ENCODE peak calls at places on chromosomes 6 and 20, in four cellular contexts. X is GM12878, W is K562, J is H1. D is an unnamed sample.

GRCh38 chr6:127463056-127463455 is 3.9 kb upstream of the KIAA0408 start:
- DNase-seq in X (no peak), W (no peak), J (no peak), D (peak)

GRCh38 chr6:105174512-105174911 is 5.3 kb downstream of the POPDC3 start:
- DNase-seq in X (no peak), W (no peak), J (no peak), D (peak)

GRCh38 chr6:136503303-136503702 is 46.9 kb downstream of the MAP7 start:
- DNase-seq in X (no peak), W (no peak), J (no peak), D (no peak)

GRCh38 chr20:56828402-56828801 is 199.3 kb downstream of the TFAP2C start:
- DNase-seq in X (no peak), W (peak), J (no peak), D (no peak)

GRCh38 chr6:158863646-158864045 is 44.5 kb upstream of the EZR start:
- DNase-seq in X (no peak), W (no peak), J (no peak), D (peak)

GRCh38 chr20:19073584-19074198 is 138.8 kb upstream of the SLC24A3 start:
- DNase-seq in X (no peak), W (peak), J (peak), D (no peak)

GRCh38 chr6:170045563-170045960 is 245.3 kb downstream of the DLL1 start:
- DNase-seq in X (no peak), W (no peak), J (no peak), D (no peak)

GRCh38 chr20:35828434-35828833 is 56.6 kb downstream of the PHF20 start:
- DNase-seq in X (no peak), W (no peak), J (no peak), D (no peak)

GRCh38 chr20:22429175-22430153 is 154.9 kb downstream of the FOXA2 start:
- DNase-seq in X (no peak), W (no peak), J (no peak), D (no peak)

GRCh38 chr20:62933966-62934365 is 4.0 kb upstream of the GID8 start:
- DNase-seq in X (no peak), W (no peak), J (no peak), D (no peak)

GRCh38 chr6:56843476-56844349 is 111.2 kb upstream of the BEND6 start:
- DNase-seq in X (peak), W (peak), J (peak), D (peak)

GRCh38 chr20:23091741-23092408 is 5.8 kb upstream of the CD93 start:
- DNase-seq in X (no peak), W (peak), J (no peak), D (no peak)

GRCh38 chr20:62652051-62652893 is 10.0 kb downstream of the SLCO4A1 start:
- DNase-seq in X (peak), W (peak), J (peak), D (peak)

GRCh38 chr20:53930651-53931504 is 139.5 kb downstream of the BCAS1 start:
- DNase-seq in X (no peak), W (no peak), J (no peak), D (peak)

DNA sequence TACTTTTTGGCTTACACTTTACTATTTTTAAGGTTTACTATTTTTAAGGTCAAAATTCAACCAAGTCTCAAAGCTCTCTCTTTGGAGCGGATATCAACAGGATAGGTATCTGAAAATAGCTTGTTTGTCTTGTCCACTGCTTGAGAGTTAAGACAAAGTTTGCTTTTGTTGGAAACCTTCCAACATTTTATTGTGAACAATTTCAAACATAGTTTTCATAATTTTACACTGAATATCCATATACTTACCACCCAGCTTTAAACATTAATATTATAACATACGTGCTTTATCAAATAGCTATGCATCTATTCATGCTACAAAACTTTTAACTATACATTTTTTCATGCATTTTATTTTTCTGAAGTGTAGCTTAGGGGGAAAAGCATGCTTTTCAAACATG is 109.9 kb downstream of the FYN start:
- DNase-seq in X (no peak), W (no peak), J (no peak), D (peak)
- TF ChIP-seq CHD1 in X (no peak), W (no peak), J (no peak), D (no peak)

GRCh38 chr6:143680157-143680556 is 2.4 kb downstream of the PHACTR2 start:
- DNase-seq in X (no peak), W (no peak), J (no peak), D (no peak)
- H3K4me3 ChIP-seq in X (no peak), W (peak), J (peak), D (peak)

GRCh38 chr20:51132286-51132810 is 109.4 kb upstream of the KCNG1 start:
- DNase-seq in X (no peak), W (no peak), J (no peak), D (peak)
- TF ChIP-seq CHD1 in X (no peak), W (no peak), J (no peak), D (no peak)

GRCh38 chr6:44634321-44634720 is 246.8 kb downstream of the CDC5L start:
- DNase-seq in X (no peak), W (no peak), J (no peak), D (no peak)

GRCh38 chr6:44641344-44641743 is 253.8 kb downstream of the CDC5L start:
- DNase-seq in X (no peak), W (no peak), J (no peak), D (no peak)

GRCh38 chr6:44631968-44632367 is 244.5 kb downstream of the CDC5L start:
- DNase-seq in X (no peak), W (no peak), J (no peak), D (no peak)

GRCh38 chr6:44635486-44635885 is 248.0 kb downstream of the CDC5L start:
- DNase-seq in X (no peak), W (no peak), J (no peak), D (no peak)

GRCh38 chr6:44636576-44637248 is 249.2 kb downstream of the CDC5L start:
- DNase-seq in X (no peak), W (no peak), J (no peak), D (no peak)
- H3K4me3 ChIP-seq in X (no peak), W (no peak), J (no peak), D (no peak)

GRCh38 chr6:109447087-109447486 is 6.6 kb downstream of the SMPD2 start:
- DNase-seq in X (no peak), W (no peak), J (peak), D (no peak)

GRCh38 chr6:109447878-109448555 is 7.5 kb downstream of the SMPD2 start:
- DNase-seq in X (no peak), W (peak), J (peak), D (no peak)

GRCh38 chr6:109446072-109446471 is 5.5 kb downstream of the SMPD2 start:
- DNase-seq in X (no peak), W (peak), J (peak), D (no peak)

GRCh38 chr6:109445382-109445781 is 4.9 kb downstream of the SMPD2 start:
- DNase-seq in X (no peak), W (peak), J (no peak), D (no peak)

GRCh38 chr6:109446541-109446940 is 6.0 kb downstream of the SMPD2 start:
- DNase-seq in X (no peak), W (no peak), J (peak), D (no peak)
- TF ChIP-seq CHD1 in X (no peak), W (no peak), J (no peak), D (no peak)

DNA sequence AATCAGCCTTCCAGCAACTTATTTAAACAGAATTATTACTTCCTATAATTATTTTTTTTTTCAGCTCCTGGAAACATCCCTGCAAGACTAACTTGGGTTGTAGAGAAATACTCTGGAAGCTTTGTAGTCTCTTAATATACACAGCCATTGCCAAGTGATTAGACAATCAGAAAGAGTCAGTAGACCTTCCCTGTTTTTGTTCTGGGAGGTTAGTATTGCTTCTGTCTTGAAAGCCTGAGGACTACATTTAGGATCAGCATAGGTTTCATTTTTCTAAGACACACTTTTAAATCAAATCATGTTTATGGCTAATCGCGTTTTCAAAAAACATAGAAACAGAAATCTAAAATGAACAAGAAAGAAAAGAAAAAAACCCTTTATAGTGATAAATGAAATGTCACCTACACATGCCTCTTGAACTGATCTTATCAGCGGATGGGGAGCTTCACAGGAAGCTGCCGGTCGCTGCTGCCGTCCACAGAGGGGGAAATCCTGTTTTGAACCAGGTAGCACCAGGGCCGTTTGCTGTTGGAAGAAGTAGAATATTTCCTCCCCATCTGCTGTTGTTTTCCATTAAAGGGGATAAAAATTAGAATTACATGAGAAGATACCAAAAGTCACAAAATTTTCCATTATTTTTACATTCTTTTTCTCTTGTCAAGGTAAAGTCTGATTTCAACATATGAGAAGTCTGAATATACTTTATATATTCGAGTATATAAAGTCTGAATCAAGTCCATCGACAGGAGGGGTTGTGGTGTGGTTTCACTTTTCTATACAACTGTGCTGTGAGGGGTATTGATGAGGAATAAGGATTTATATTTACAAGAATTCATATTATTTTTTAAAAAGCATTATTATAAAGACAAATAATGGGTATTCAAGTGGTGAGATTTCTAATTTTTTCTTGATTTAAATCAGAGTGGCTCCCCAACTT is 94.6 kb downstream of the ARMC2 start:
- DNase-seq in X (no peak), W (no peak), J (no peak), D (no peak)
- H3K4me3 ChIP-seq in X (no peak), W (no peak), J (no peak), D (no peak)

DNA sequence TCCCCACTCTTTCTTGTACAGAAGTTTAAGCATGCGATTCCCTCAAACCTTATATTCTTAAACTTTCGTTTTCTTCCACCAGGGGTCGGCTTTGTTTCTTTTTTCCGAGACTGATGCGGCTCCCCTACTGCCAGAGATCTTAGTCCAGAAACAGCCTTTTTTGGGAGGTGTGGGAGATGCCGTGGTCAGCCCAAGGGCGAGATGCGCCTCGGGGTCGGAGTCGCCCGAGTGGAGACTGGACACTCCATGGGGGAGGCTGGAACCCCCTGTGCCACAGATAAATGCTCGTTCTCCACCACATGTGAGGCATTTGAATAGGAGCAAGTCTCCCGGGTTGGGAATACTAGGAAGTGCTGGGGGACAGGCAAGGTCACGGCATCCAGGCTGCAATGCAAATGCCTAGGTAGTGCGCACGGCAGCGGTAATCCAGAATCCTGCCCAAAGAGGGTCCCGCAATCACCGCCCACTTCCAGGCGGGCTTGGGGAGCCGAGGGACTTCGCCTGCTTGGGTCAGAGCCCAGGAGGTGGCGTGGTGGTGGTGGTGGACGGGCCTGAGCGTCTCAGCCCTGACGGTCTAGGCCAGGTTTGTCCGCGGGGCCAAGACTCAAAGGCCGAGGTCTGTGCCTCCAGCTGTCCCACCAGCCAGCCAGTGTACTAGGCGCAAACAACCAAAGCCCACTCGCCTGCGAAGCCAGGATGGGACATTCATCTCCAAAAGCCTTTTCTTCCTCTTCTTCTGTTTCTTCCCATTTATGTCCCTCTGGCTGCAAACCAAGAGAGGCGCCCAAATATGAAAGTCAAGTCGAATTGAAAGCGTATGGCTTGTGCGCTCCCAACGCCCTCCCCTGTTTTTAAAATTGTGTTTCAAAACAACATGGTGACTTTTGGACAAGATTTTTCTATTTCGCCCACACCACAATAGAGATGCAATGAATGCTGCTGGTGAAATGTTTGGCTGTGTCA is 39.3 kb upstream of the OSTM1 start:
- DNase-seq in X (no peak), W (peak), J (peak), D (peak)
- TF ChIP-seq CHD1 in X (no peak), W (no peak), J (no peak), D (no peak)

DNA sequence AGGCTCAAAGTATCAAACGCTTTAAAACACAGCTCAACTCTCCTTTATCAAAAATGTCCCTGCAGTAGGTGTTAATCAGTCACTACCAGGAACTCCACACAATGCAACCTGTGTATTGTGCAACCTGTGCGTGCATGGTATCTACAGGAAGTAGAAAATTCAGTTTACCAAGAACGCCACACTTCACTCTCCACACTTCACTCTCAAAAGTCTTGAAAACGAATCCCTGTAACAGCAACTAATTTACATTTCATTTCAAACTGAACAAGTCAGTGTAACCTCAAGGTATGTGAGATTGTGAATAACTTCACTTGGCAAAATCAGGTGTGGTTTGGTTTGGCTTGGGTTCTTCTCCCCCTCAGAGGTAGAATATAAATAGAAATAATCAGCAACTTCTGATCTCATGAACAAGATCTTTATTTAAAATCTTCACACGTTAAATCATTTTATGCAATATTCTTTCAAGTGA is 1.6 kb downstream of the RALGAPA2 start:
- DNase-seq in X (no peak), W (no peak), J (no peak), D (no peak)
- H3K4me3 ChIP-seq in X (peak), W (no peak), J (no peak), D (no peak)

D was measured in IMR-90.